ENCODE peak calls at places on chromosomes 13 and 19, in seven cellular contexts. U, C, Q, P, I, A and S are unnamed samples.

GRCh38 chr13:29136341-29136740 is 316.2 kb downstream of the MTUS2 start:
- DNase-seq in A (no peak), I (no peak), U (no peak), C (no peak), P (no peak), Q (no peak), S (no peak)

GRCh38 chr19:495440-496332 is 600 bp upstream of the MADCAM1 start:
- DNase-seq in P (peak), A (peak), I (no peak), U (no peak), Q (no peak), C (peak), S (peak)

GRCh38 chr19:36449059-36449670 is 30.7 kb upstream of the ZFP82 start:
- DNase-seq in U (peak), C (no peak), P (no peak), I (no peak), Q (no peak), A (peak), S (peak)

GRCh38 chr13:82407321-82407720 is 1475.0 kb downstream of the SLITRK1 start:
- DNase-seq in U (peak), Q (no peak), A (no peak), I (no peak), P (no peak), C (no peak), S (peak)

GRCh38 chr19:44624840-44625354 is 11.5 kb downstream of the IGSF23 start:
- DNase-seq in P (no peak), U (no peak), Q (no peak), A (no peak), C (no peak), I (no peak), S (no peak)

GRCh38 chr19:53771133-53771532 is 53.0 kb downstream of the NLRP12 start:
- DNase-seq in U (peak), C (peak), A (no peak), P (no peak), Q (no peak), I (no peak), S (peak)

GRCh38 chr19:3324405-3324856 is 42.0 kb upstream of the NFIC start:
- DNase-seq in U (peak), A (peak), P (no peak), Q (no peak), C (peak), I (no peak), S (peak)

GRCh38 chr13:104389722-104390121 is 1323.5 kb upstream of the SLC10A2 start:
- DNase-seq in I (no peak), A (peak), U (no peak), Q (no peak), P (no peak), C (no peak), S (no peak)

GRCh38 chr13:114110091-114110829 is 22.2 kb downstream of the RASA3 start:
- DNase-seq in I (no peak), C (peak), Q (no peak), U (no peak), A (peak), P (no peak), S (peak)

GRCh38 chr19:46840157-46840942 is 10.3 kb downstream of the AP2S1 start:
- DNase-seq in P (peak), U (peak), C (peak), Q (no peak), I (peak), A (peak), S (peak)

GRCh38 chr19:53910170-53910518 is 1.1 kb downstream of the CACNG7 start:
- DNase-seq in U (no peak), P (no peak), A (no peak), C (peak), Q (no peak), I (peak), S (peak)

GRCh38 chr19:40519352-40520322 is 52.8 kb downstream of the SPTBN4 start:
- DNase-seq in I (no peak), A (peak), Q (no peak), C (peak), P (peak), U (peak), S (peak)

GRCh38 chr19:46162731-46163130 is 14.7 kb downstream of the IGFL2 start:
- DNase-seq in I (no peak), U (no peak), Q (no peak), A (no peak), C (no peak), P (no peak), S (no peak)

GRCh38 chr19:31436121-31436776 is 87.0 kb upstream of the TSHZ3 start:
- DNase-seq in U (peak), I (no peak), A (peak), C (no peak), P (peak), Q (no peak), S (no peak)

GRCh38 chr19:58474291-58474996 is 1.7 kb upstream of the ZNF446 start:
- DNase-seq in I (no peak), U (no peak), P (peak), C (no peak), A (peak), Q (no peak), S (no peak)

GRCh38 chr13:32115069-32115468 is 83.5 kb downstream of the FRY start:
- DNase-seq in C (no peak), A (no peak), I (no peak), U (no peak), Q (no peak), P (no peak), S (no peak)

GRCh38 chr13:26488236-26489028 is 69.1 kb upstream of the WASF3 start:
- DNase-seq in P (no peak), I (no peak), C (no peak), A (no peak), Q (no peak), U (no peak), S (no peak)

GRCh38 chr19:43950834-43951626 is at the start of gene ZNF221:
- DNase-seq in U (peak), Q (peak), P (peak), I (peak), C (peak), A (peak), S (peak)

GRCh38 chr19:17910776-17911360 is 21.9 kb upstream of the CCDC124 start:
- DNase-seq in C (no peak), P (no peak), Q (no peak), U (peak), I (no peak), A (no peak), S (no peak)

GRCh38 chr13:28584873-28585317 is 74.0 kb upstream of the POMP start:
- DNase-seq in I (no peak), A (peak), P (peak), C (no peak), Q (no peak), U (no peak), S (peak)

GRCh38 chr19:10407102-10407501 is 3.8 kb upstream of the CDC37 start:
- DNase-seq in I (no peak), Q (no peak), C (no peak), P (no peak), A (no peak), U (no peak), S (no peak)

GRCh38 chr19:10408511-10409291 is 5.4 kb upstream of the CDC37 start:
- DNase-seq in I (no peak), P (no peak), A (no peak), Q (no peak), U (no peak), C (no peak), S (no peak)

GRCh38 chr19:10416380-10417257 is 3.7 kb upstream of the PDE4A start:
- DNase-seq in I (peak), C (peak), Q (peak), U (peak), P (peak), A (peak), S (peak)

GRCh38 chr19:10416083-10416379 is 4.3 kb upstream of the PDE4A start:
- DNase-seq in U (no peak), P (no peak), I (no peak), C (no peak), Q (no peak), A (no peak), S (no peak)

GRCh38 chr19:10412257-10412977 is 7.9 kb upstream of the PDE4A start:
- DNase-seq in Q (no peak), C (no peak), I (no peak), A (peak), P (no peak), U (no peak), S (no peak)
- H2BK5ac ChIP-seq in Q (no peak), C (no peak), I (no peak), A (no peak), P (no peak), U (no peak), S (no peak)

GRCh38 chr13:91304740-91305139 is 42.7 kb upstream of the MIR17HG start:
- DNase-seq in I (no peak), U (no peak), A (no peak), P (no peak), Q (no peak), C (no peak), S (no peak)

GRCh38 chr13:91307887-91308286 is 39.6 kb upstream of the MIR17HG start:
- DNase-seq in Q (no peak), A (no peak), I (no peak), C (no peak), U (no peak), P (no peak), S (no peak)

GRCh38 chr13:91305652-91306051 is 41.8 kb upstream of the MIR17HG start:
- DNase-seq in U (no peak), C (no peak), I (no peak), Q (no peak), A (no peak), P (no peak), S (no peak)

GRCh38 chr13:91311491-91311890 is 36.0 kb upstream of the MIR17HG start:
- DNase-seq in Q (no peak), A (no peak), P (no peak), C (no peak), U (no peak), I (no peak), S (no peak)

GRCh38 chr13:91308299-91308698 is 39.2 kb upstream of the MIR17HG start:
- DNase-seq in C (no peak), Q (no peak), I (no peak), U (no peak), A (no peak), P (no peak), S (peak)
- H4K8ac ChIP-seq in C (no peak), Q (no peak), I (no peak), U (no peak), A (no peak), P (no peak), S (no peak)

GRCh38 chr13:36817996-36818395 is 1.0 kb upstream of the RFXAP start:
- DNase-seq in U (no peak), P (no peak), Q (no peak), C (no peak), I (no peak), A (no peak), S (no peak)
- H3K9ac ChIP-seq in U (no peak), P (no peak), Q (no peak), C (no peak), I (no peak), A (peak), S (no peak)

GRCh38 chr13:110130431-110130830 is 176.5 kb downstream of the COL4A1 start:
- DNase-seq in A (no peak), P (no peak), I (no peak), C (no peak), U (no peak), Q (no peak), S (no peak)

GRCh38 chr13:110129539-110130186 is 177.3 kb downstream of the COL4A1 start:
- DNase-seq in U (no peak), I (no peak), P (no peak), Q (no peak), C (no peak), A (no peak), S (no peak)

GRCh38 chr13:110128546-110128945 is 178.4 kb downstream of the COL4A1 start:
- DNase-seq in I (no peak), Q (no peak), P (no peak), A (no peak), U (no peak), C (no peak), S (no peak)

GRCh38 chr13:110127986-110128511 is 178.9 kb downstream of the COL4A1 start:
- DNase-seq in U (no peak), I (no peak), P (peak), Q (no peak), A (no peak), C (no peak), S (no peak)

DNA sequence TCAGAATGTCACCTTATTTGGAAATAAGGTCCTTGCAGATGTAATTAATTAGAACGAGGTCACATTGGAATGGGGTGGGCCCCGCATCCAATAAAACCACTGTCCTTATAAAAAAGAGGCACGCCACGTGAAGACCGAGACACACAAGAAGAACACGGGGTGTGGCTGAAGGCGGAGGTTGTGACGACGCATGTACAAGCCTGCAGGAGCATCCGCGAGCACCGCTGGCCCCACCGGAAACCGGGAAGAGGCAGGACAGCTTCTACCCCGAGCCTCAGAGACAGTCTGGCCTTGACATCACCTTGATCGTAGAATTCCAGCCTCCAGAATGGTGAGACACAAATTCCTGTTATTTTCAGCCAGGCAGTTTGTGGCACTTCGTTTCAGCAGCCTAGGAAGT is 177.9 kb downstream of the COL4A1 start:
- DNase-seq in A (no peak), C (no peak), P (no peak), I (no peak), Q (no peak), U (no peak), S (no peak)
- H2BK5ac ChIP-seq in A (no peak), C (no peak), P (no peak), I (peak), Q (no peak), U (no peak), S (no peak)

GRCh38 chr13:33717775-33718174 is 100.2 kb upstream of the RFC3 start:
- DNase-seq in P (peak), U (no peak), C (no peak), Q (no peak), I (no peak), A (no peak), S (no peak)
- H4K8ac ChIP-seq in P (no peak), U (no peak), C (no peak), Q (no peak), I (no peak), A (no peak), S (no peak)

GRCh38 chr19:19366691-19367396 is 38.6 kb upstream of the GATAD2A start:
- DNase-seq in A (peak), P (peak), Q (peak), C (peak), I (peak), U (peak), S (peak)
- H3K9ac ChIP-seq in A (peak), P (peak), Q (no peak), C (no peak), I (no peak), U (no peak), S (no peak)

GRCh38 chr13:50390503-50391248 is 375.4 kb downstream of the KCNRG start:
- DNase-seq in C (no peak), U (no peak), A (no peak), P (no peak), Q (no peak), I (no peak), S (no peak)

GRCh38 chr13:50388481-50388880 is 373.2 kb downstream of the KCNRG start:
- DNase-seq in I (no peak), P (no peak), Q (no peak), A (no peak), C (no peak), U (no peak), S (no peak)

GRCh38 chr13:50386527-50387123 is 371.4 kb downstream of the KCNRG start:
- DNase-seq in C (no peak), P (peak), I (peak), Q (no peak), A (peak), U (no peak), S (peak)

GRCh38 chr13:50387124-50387581 is 371.9 kb downstream of the KCNRG start:
- DNase-seq in Q (no peak), I (peak), A (peak), P (peak), U (peak), C (peak), S (peak)

DNA sequence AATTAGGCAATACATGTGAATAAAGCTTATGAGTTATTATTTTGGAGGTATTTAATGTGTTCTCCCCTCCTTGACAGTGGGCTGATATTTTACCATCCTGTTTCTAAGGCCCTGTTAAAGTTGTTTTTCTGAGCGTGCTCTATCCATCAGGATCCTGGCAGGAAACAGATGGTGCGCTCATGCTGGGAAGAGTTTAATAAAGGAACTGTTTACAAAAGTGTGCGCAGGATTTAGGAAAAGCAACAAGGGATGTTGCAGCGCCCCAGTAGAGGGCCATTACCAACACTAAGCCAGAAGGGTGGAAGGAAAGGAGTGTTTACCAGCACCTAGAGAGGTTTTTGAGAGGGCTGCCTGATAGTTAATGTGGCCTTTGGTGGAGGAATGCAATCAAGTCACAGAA is 374.5 kb downstream of the KCNRG start:
- DNase-seq in U (no peak), A (no peak), P (no peak), C (no peak), Q (no peak), I (no peak), S (no peak)
- H2BK5ac ChIP-seq in U (no peak), A (no peak), P (no peak), C (no peak), Q (no peak), I (no peak), S (no peak)

DNA sequence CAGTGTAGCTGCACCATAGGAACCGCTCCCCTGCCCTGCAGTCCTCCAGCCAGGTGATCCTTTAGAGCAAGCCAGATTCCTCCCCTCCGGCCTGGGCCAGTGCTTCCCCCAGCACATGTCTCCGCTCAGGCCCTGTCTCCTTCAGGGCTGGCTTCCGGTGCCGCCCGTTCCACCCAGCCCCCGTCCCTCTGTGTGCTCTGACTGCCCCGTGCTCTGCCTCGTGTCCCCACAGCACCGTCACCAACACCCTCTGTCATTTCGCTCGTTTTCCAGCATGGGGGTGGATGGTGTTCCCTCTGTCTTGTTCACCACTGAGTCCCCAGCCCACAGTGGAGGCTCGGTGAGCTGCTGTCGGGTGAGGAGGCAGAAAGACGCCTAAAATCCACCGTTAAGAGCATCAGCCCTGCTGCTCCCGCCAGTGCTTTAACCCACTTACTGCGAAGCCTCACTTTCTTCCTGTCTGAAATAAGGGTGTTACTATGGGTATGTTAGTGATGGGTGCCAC is 54.5 kb downstream of the TSSK6 start:
- DNase-seq in U (peak), A (peak), P (peak), Q (no peak), C (peak), I (no peak), S (peak)
- H4K8ac ChIP-seq in U (peak), A (peak), P (peak), Q (peak), C (no peak), I (no peak), S (no peak)

GRCh38 chr19:1825909-1826556 is 14.0 kb upstream of the ATP8B3 start:
- DNase-seq in C (peak), Q (peak), I (peak), P (peak), U (peak), A (peak), S (peak)

GRCh38 chr19:1824252-1824622 is 12.2 kb upstream of the ATP8B3 start:
- DNase-seq in U (no peak), P (no peak), I (no peak), Q (no peak), A (no peak), C (no peak), S (no peak)

GRCh38 chr19:1822210-1822609 is 10.1 kb upstream of the ATP8B3 start:
- DNase-seq in P (no peak), I (no peak), A (no peak), C (no peak), Q (no peak), U (no peak), S (no peak)

GRCh38 chr19:1823539-1824251 is 11.6 kb upstream of the ATP8B3 start:
- DNase-seq in P (no peak), A (no peak), C (no peak), I (no peak), Q (no peak), U (no peak), S (peak)

DNA sequence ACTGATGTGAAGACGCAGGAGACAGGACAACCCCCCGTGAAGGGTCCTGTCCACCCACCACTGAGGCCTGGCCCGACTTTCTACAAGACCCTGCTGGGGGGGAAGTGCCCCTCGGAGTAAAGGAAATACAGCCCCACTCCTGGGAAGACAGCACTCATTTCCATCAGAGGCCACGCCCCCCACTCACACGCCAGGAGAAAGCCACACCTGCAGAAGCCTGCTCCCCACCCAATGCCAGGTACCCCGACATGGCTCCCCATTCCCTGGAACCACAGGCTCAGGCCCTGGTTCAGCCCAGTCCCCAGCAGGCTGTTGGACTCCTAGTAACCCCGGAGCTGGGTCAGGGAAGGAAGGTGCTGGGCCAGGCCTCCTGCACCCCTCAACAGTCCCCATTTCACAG is 10.9 kb upstream of the ATP8B3 start:
- DNase-seq in A (no peak), U (no peak), C (no peak), I (no peak), P (no peak), Q (no peak), S (no peak)
- H3K9ac ChIP-seq in A (no peak), U (no peak), C (no peak), I (no peak), P (no peak), Q (no peak), S (no peak)